ENCODE peak calls at places on chromosomes 16 and 17, in ten cellular contexts. Q, I, F, S, D, C, E, N, P and W are unnamed samples.
A peak's percentile ranks its signal among the peaks of the same experiment; 100 is the strongest.

GRCh38 chr17:40442392-40443195 is 656 bp upstream of the IGFBP4 start:
- DNase-seq in Q (peak; percentile 55), I (peak; percentile 47), F (no peak), S (no peak), D (peak; percentile 41), C (peak; percentile 86), E (no peak), N (peak; percentile 70), P (peak; percentile 55), W (no peak)

GRCh38 chr16:87570938-87571867 is 31.1 kb upstream of the JPH3 start:
- DNase-seq in Q (peak; percentile 64), I (peak; percentile 53), F (peak; percentile 83), S (peak; percentile 61), D (peak; percentile 36), C (peak; percentile 89), E (no peak), N (no peak), P (peak; percentile 41), W (peak; percentile 93)

GRCh38 chr17:38333635-38334295 is 10.0 kb downstream of the GPR179 start:
- DNase-seq in Q (peak; percentile 43), I (no peak), F (no peak), S (no peak), D (no peak), C (peak; percentile 59), E (no peak), N (no peak), P (peak; percentile 46), W (peak; percentile 99)

GRCh38 chr16:71846443-71846842 is 667 bp downstream of the ATXN1L start:
- DNase-seq in Q (peak; percentile 17), I (no peak), F (no peak), S (no peak), D (peak; percentile 29), C (no peak), E (no peak), N (no peak), P (no peak), W (peak; percentile 65)

GRCh38 chr17:38417210-38417951 is 10.9 kb upstream of the ARHGAP23 start:
- DNase-seq in Q (no peak), I (no peak), F (no peak), S (no peak), D (no peak), C (no peak), E (no peak), N (no peak), P (no peak), W (peak; percentile 78)

GRCh38 chr17:17741346-17742023 is 60.2 kb downstream of the RAI1 start:
- DNase-seq in Q (no peak), I (no peak), F (no peak), S (no peak), D (peak; percentile 82), C (no peak), E (no peak), N (no peak), P (no peak), W (peak; percentile 91)

GRCh38 chr17:50169121-50169764 is 3.4 kb downstream of the SGCA start:
- DNase-seq in Q (peak; percentile 62), I (peak; percentile 74), F (no peak), S (no peak), D (peak; percentile 21), C (peak; percentile 81), E (peak; percentile 50), N (peak; percentile 66), P (no peak), W (peak; percentile 98)

GRCh38 chr17:42438600-42439567 is 15.8 kb upstream of the CAVIN1 start:
- DNase-seq in Q (peak; percentile 82), I (no peak), F (no peak), S (peak; percentile 31), D (peak; percentile 36), C (no peak), E (no peak), N (no peak), P (peak; percentile 61), W (peak; percentile 82)

GRCh38 chr17:67546578-67547527 is 169.8 kb downstream of the PITPNC1 start:
- DNase-seq in Q (peak; percentile 75), I (peak; percentile 71), F (peak; percentile 70), S (peak; percentile 63), D (peak; percentile 39), C (peak; percentile 88), E (no peak), N (peak; percentile 62), P (peak; percentile 77), W (peak; percentile 67)

GRCh38 chr17:17466511-17466910 is 10.3 kb upstream of the MED9 start:
- DNase-seq in Q (no peak), I (no peak), F (no peak), S (no peak), D (no peak), C (no peak), E (no peak), N (no peak), P (no peak), W (no peak)

GRCh38 chr17:33118391-33118790 is 126.7 kb downstream of the SPACA3 start:
- DNase-seq in Q (no peak), I (no peak), F (no peak), S (no peak), D (no peak), C (no peak), E (no peak), N (no peak), P (no peak), W (no peak)

GRCh38 chr16:73878616-73879015 is 418.0 kb upstream of the PSMD7 start:
- DNase-seq in Q (peak; percentile 36), I (peak; percentile 76), F (no peak), S (no peak), D (peak; percentile 4), C (no peak), E (peak; percentile 32), N (no peak), P (no peak), W (no peak)

GRCh38 chr17:66508896-66509843 is 206.8 kb downstream of the PRKCA start:
- DNase-seq in Q (peak; percentile 90), I (peak; percentile 90), F (no peak), S (peak; percentile 43), D (peak; percentile 66), C (no peak), E (peak; percentile 60), N (no peak), P (peak; percentile 90), W (no peak)

GRCh38 chr16:3640207-3640606 is 14.3 kb upstream of the DNASE1 start:
- DNase-seq in Q (no peak), I (no peak), F (no peak), S (no peak), D (no peak), C (no peak), E (no peak), N (no peak), P (no peak), W (no peak)

GRCh38 chr16:48235058-48235555 is 9.0 kb upstream of the LONP2 start:
- DNase-seq in Q (no peak), I (no peak), F (no peak), S (no peak), D (no peak), C (no peak), E (no peak), N (no peak), P (no peak), W (no peak)
- TF ChIP-seq CTCF in Q (no peak), I (no peak), F (no peak), S (no peak), D (no peak), C (no peak), E (no peak), N (no peak), P (no peak), W (no peak)

GRCh38 chr16:19316846-19317245 is 31.3 kb downstream of the CLEC19A start:
- DNase-seq in Q (no peak), I (no peak), F (no peak), S (no peak), D (no peak), C (no peak), E (no peak), N (no peak), P (no peak), W (no peak)

GRCh38 chr16:19309178-19309577 is 23.6 kb downstream of the CLEC19A start:
- DNase-seq in Q (no peak), I (no peak), F (no peak), S (no peak), D (no peak), C (no peak), E (no peak), N (no peak), P (no peak), W (no peak)

GRCh38 chr16:19315889-19316288 is 30.4 kb downstream of the CLEC19A start:
- DNase-seq in Q (no peak), I (no peak), F (no peak), S (no peak), D (no peak), C (no peak), E (no peak), N (no peak), P (no peak), W (no peak)

DNA sequence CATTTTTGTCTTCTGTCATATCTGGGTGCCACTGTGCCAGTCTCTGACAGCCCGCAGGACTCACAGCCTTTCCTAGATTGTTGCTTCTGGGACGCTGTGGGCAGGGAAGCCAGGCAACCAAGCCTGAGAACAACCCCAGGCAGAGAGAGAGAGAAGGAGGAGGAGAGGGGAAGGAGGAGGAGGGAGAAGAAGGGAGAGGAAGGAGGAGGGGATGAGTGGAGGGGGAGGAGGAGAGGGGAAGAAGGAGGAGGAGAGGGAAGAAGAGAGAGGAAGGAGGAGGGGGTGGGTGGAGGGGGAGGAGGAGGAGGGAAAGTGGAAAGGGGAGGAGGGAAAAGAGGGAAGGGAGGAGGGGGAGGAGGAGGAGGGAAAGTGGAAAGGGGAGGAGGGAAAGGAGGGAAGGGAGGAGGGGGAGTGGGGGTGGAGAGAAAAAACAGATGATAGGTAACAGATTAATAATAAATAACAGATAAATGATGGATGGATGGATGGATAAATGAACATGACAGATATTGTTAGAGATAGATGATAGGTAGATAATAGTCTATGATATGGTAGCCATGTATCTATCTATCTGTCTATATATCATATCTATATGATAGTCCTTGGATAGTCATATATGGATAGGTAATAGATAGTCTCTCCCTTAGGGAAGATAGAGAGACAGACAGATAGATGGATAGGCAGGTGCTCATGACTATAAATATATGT is 29.3 kb downstream of the CLEC19A start:
- DNase-seq in Q (no peak), I (no peak), F (no peak), S (no peak), D (no peak), C (no peak), E (no peak), N (no peak), P (no peak), W (no peak)
- H3K36me3 ChIP-seq in Q (no peaks in the 10 kb centered on the region), I (no peaks in the 10 kb centered on the region), F (no peaks in the 10 kb centered on the region), S (no peaks in the 10 kb centered on the region), D (no peaks in the 10 kb centered on the region), C (no peaks in the 10 kb centered on the region), E (no peaks in the 10 kb centered on the region), N (no peaks in the 10 kb centered on the region), P (no peaks in the 10 kb centered on the region), W (no peaks in the 10 kb centered on the region)

GRCh38 chr16:10983175-10983558 is 38.8 kb downstream of the CLEC16A start:
- DNase-seq in Q (peak; percentile 41), I (no peak), F (no peak), S (no peak), D (no peak), C (no peak), E (no peak), N (no peak), P (peak; percentile 37), W (no peak)
- TF ChIP-seq CTCF in Q (no peak), I (no peak), F (no peak), S (no peak), D (no peak), C (no peak), E (peak; percentile 44), N (no peak), P (peak; percentile 27), W (peak; percentile 46)

DNA sequence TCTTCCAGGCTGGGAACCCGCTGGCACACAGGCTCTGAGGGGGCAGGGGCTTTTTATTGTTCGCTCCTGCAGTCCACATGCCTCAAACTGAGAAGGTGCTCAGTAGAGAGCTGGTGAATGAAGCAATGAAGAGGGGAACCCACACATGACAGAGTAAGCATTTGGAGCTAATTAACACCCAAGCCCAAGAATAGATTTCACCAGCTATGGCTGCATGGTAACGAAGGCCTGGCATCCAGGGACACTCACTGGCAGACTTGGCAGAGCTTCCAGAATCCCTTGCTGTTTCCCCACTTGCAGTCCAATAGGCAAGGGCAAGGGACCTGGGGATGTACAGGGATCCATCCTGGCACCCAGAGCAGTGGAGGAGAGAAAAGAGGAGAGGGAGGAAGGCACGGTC is 12.2 kb downstream of the FLOT2 start:
- DNase-seq in Q (no peak), I (no peak), F (no peak), S (no peak), D (no peak), C (no peak), E (no peak), N (no peak), P (no peak), W (no peak)
- H3K36me3 ChIP-seq in Q (no peaks in the 10 kb centered on the region), I (peaks cover 54% of the 10 kb centered on the region), F (peaks cover 50% of the 10 kb centered on the region), S (peaks cover 19% of the 10 kb centered on the region), D (peaks cover 45% of the 10 kb centered on the region), C (peaks cover 44% of the 10 kb centered on the region), E (no peaks in the 10 kb centered on the region), N (no peaks in the 10 kb centered on the region), P (peaks cover 14% of the 10 kb centered on the region), W (peaks cover 48% of the 10 kb centered on the region)